ENCODE peak calls at places on chromosomes 12 and 14, in five cellular contexts. One of them, this sample, is unnamed.

GRCh38 chr12:125271850-125272249 is 206.6 kb downstream of the AACS start:
- DNase-seq in aorta: no peak
- DNase-seq in left ventricle myocardium inferior: no peak
- DNase-seq in heart left ventricle: no peak
- DNase-seq in OCI-LY7: no peak
- DNase-seq in this sample: no peak

GRCh38 chr12:22525426-22525825 is 18.9 kb downstream of the C2CD5 start:
- DNase-seq in left ventricle myocardium inferior: no peak
- DNase-seq in OCI-LY7: no peak
- DNase-seq in aorta: no peak
- DNase-seq in heart left ventricle: no peak
- DNase-seq in this sample: no peak

GRCh38 chr12:117538032-117538690 is 176.7 kb upstream of the NOS1 start:
- DNase-seq in heart left ventricle: no peak
- DNase-seq in aorta: no peak
- DNase-seq in OCI-LY7: no peak
- DNase-seq in left ventricle myocardium inferior: no peak
- DNase-seq in this sample: no peak

GRCh38 chr12:32033411-32033810 is 73.2 kb upstream of the BICD1 start:
- DNase-seq in heart left ventricle: no peak
- DNase-seq in aorta: no peak
- DNase-seq in OCI-LY7: no peak
- DNase-seq in left ventricle myocardium inferior: no peak
- DNase-seq in this sample: no peak

GRCh38 chr14:68495101-68495637 is 297.7 kb downstream of the ZFP36L1 start:
- DNase-seq in OCI-LY7: peak
- DNase-seq in aorta: no peak
- DNase-seq in heart left ventricle: no peak
- DNase-seq in left ventricle myocardium inferior: no peak
- DNase-seq in this sample: no peak

GRCh38 chr12:112528521-112528920 is 109.8 kb downstream of the PTPN11 start:
- DNase-seq in left ventricle myocardium inferior: no peak
- DNase-seq in aorta: no peak
- DNase-seq in OCI-LY7: no peak
- DNase-seq in heart left ventricle: no peak
- DNase-seq in this sample: no peak

GRCh38 chr14:93150227-93151206 is 34.2 kb downstream of the MOAP1 start:
- DNase-seq in aorta: no peak
- DNase-seq in OCI-LY7: no peak
- DNase-seq in left ventricle myocardium inferior: no peak
- DNase-seq in heart left ventricle: no peak
- DNase-seq in this sample: no peak

GRCh38 chr12:26680724-26681455 is 152.1 kb downstream of the ITPR2 start:
- DNase-seq in OCI-LY7: no peak
- DNase-seq in heart left ventricle: no peak
- DNase-seq in aorta: no peak
- DNase-seq in left ventricle myocardium inferior: no peak
- DNase-seq in this sample: no peak

GRCh38 chr14:98138666-98139065 is 1133.3 kb downstream of the BCL11B start:
- DNase-seq in left ventricle myocardium inferior: no peak
- DNase-seq in aorta: no peak
- DNase-seq in OCI-LY7: peak
- DNase-seq in heart left ventricle: no peak
- DNase-seq in this sample: no peak

GRCh38 chr12:11553871-11554533 is 95.5 kb upstream of the ETV6 start:
- DNase-seq in heart left ventricle: no peak
- DNase-seq in left ventricle myocardium inferior: no peak
- DNase-seq in OCI-LY7: peak
- DNase-seq in aorta: no peak
- DNase-seq in this sample: no peak

GRCh38 chr14:67892466-67893120 is 73.0 kb downstream of the RAD51B start:
- DNase-seq in aorta: no peak
- DNase-seq in heart left ventricle: no peak
- DNase-seq in left ventricle myocardium inferior: no peak
- DNase-seq in OCI-LY7: no peak
- DNase-seq in this sample: no peak

GRCh38 chr14:44316647-44317432 is 190.2 kb downstream of the FSCB start:
- DNase-seq in aorta: no peak
- DNase-seq in OCI-LY7: no peak
- DNase-seq in left ventricle myocardium inferior: no peak
- DNase-seq in heart left ventricle: no peak
- DNase-seq in this sample: no peak

GRCh38 chr14:36820111-36820709 is 158.6 kb downstream of the PAX9 start:
- DNase-seq in aorta: no peak
- DNase-seq in OCI-LY7: no peak
- DNase-seq in left ventricle myocardium inferior: no peak
- DNase-seq in heart left ventricle: no peak
- DNase-seq in this sample: no peak

GRCh38 chr12:52884526-52885293 is 20.2 kb downstream of the KRT8 start:
- DNase-seq in left ventricle myocardium inferior: peak
- DNase-seq in heart left ventricle: peak
- DNase-seq in aorta: peak
- DNase-seq in OCI-LY7: peak
- DNase-seq in this sample: peak

GRCh38 chr12:115467531-115467930 is 783.6 kb upstream of the TBX3 start:
- DNase-seq in heart left ventricle: no peak
- DNase-seq in OCI-LY7: no peak
- DNase-seq in aorta: no peak
- DNase-seq in left ventricle myocardium inferior: no peak
- DNase-seq in this sample: no peak

GRCh38 chr12:106631797-106632196 is 49.0 kb downstream of the RFX4 start:
- DNase-seq in OCI-LY7: no peak
- DNase-seq in left ventricle myocardium inferior: no peak
- DNase-seq in aorta: no peak
- DNase-seq in heart left ventricle: no peak
- DNase-seq in this sample: no peak

GRCh38 chr12:79983492-79983891 is 48.6 kb upstream of the PPP1R12A start:
- DNase-seq in aorta: no peak
- DNase-seq in OCI-LY7: no peak
- DNase-seq in left ventricle myocardium inferior: no peak
- DNase-seq in heart left ventricle: no peak
- DNase-seq in this sample: no peak

GRCh38 chr12:121812320-121812871 is 8.6 kb downstream of the SETD1B start:
- DNase-seq in left ventricle myocardium inferior: peak
- DNase-seq in OCI-LY7: peak
- DNase-seq in aorta: peak
- DNase-seq in heart left ventricle: peak
- DNase-seq in this sample: no peak

GRCh38 chr14:104734991-104735779 is 11.2 kb downstream of the ADSS1 start:
- DNase-seq in left ventricle myocardium inferior: no peak
- DNase-seq in aorta: no peak
- DNase-seq in heart left ventricle: no peak
- DNase-seq in OCI-LY7: no peak
- DNase-seq in this sample: no peak

GRCh38 chr12:119153477-119154434 is 25.0 kb upstream of the HSPB8 start:
- DNase-seq in left ventricle myocardium inferior: peak
- DNase-seq in aorta: peak
- DNase-seq in heart left ventricle: peak
- DNase-seq in OCI-LY7: no peak
- DNase-seq in this sample: peak

GRCh38 chr14:21070610-21071224 is 613 bp downstream of the ARHGEF40 start:
- DNase-seq in OCI-LY7: no peak
- DNase-seq in heart left ventricle: peak
- DNase-seq in left ventricle myocardium inferior: peak
- DNase-seq in aorta: peak
- DNase-seq in this sample: peak

GRCh38 chr12:52221912-52222457 is 11.1 kb upstream of the KRT7 start:
- DNase-seq in left ventricle myocardium inferior: peak
- DNase-seq in heart left ventricle: peak
- DNase-seq in aorta: peak
- DNase-seq in OCI-LY7: peak
- DNase-seq in this sample: no peak

GRCh38 chr12:116172224-116172849 is 105.2 kb downstream of the MED13L start:
- DNase-seq in heart left ventricle: no peak
- DNase-seq in OCI-LY7: no peak
- DNase-seq in left ventricle myocardium inferior: no peak
- DNase-seq in aorta: no peak
- DNase-seq in this sample: no peak

GRCh38 chr14:60002819-60003492 is 83.0 kb downstream of the LRRC9 start:
- DNase-seq in heart left ventricle: peak
- DNase-seq in aorta: no peak
- DNase-seq in left ventricle myocardium inferior: peak
- DNase-seq in OCI-LY7: no peak
- DNase-seq in this sample: no peak

DNA sequence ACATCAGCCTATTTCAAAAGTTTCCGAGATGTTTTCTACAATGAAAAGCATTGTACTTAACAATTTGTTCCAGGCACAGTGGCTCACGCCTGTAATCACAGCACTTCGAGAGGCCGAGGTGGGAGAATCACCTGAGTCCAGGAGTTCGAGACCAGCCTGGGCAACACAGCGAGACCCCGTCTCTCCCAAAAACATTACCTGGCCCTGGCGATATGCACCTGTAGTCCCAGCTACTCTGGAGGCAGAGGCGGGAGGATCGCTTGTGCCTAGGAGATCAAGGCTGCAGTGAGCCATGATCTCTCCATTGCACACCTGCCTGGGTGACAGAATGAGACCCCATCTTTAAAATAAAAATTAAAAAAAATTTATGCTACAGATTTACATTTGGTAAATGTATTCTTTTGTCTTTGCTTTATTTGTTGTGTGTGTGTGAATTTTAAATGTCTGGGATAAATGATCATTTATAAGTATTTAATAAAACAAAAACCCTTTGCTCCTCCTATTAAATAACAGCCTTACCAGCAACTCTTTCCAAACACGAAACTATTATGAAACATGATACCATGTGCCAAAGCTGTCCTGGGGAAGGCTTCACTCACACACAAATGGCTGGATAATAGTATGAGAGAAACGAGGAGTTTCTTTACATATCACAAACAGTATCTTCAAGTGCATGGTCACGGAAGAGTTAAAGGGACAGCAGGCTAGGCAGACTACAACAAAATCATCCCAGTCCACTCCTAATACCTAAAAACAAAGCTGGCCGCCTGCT is 1.1 kb downstream of the ATXN3 start:
- DNase-seq in heart left ventricle: no peak
- DNase-seq in aorta: no peak
- DNase-seq in left ventricle myocardium inferior: no peak
- DNase-seq in OCI-LY7: no peak
- DNase-seq in this sample: no peak
- H3K27ac ChIP-seq in heart left ventricle: peak
- H3K27ac ChIP-seq in aorta: peak
- H3K27ac ChIP-seq in left ventricle myocardium inferior: peak
- H3K27ac ChIP-seq in OCI-LY7: peak
- H3K27ac ChIP-seq in this sample: peak

DNA sequence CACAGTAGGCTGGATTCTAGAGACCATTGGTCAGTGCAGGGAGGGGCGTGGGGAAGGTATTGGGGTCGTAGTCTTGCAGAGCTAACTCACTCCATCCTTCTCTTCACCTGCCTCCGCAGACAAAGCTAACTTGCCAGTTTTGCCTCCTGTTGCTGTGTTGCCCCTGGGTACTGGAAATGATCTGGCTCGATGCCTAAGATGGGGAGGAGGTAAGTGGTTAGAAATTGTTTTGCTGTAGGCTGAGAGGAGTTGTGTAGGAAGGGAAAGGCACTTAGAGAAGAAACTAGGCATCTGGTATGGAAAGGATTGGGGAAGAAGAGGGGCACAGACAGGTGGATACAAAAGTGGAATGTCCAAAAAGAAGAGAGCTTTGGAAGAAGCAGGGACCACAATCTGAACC is 11.1 kb downstream of the DGKA start:
- DNase-seq in heart left ventricle: no peak
- DNase-seq in left ventricle myocardium inferior: no peak
- DNase-seq in aorta: no peak
- DNase-seq in OCI-LY7: no peak
- DNase-seq in this sample: no peak
- H3K27ac ChIP-seq in heart left ventricle: no peak
- H3K27ac ChIP-seq in left ventricle myocardium inferior: no peak
- H3K27ac ChIP-seq in aorta: no peak
- H3K27ac ChIP-seq in OCI-LY7: no peak
- H3K27ac ChIP-seq in this sample: no peak

DNA sequence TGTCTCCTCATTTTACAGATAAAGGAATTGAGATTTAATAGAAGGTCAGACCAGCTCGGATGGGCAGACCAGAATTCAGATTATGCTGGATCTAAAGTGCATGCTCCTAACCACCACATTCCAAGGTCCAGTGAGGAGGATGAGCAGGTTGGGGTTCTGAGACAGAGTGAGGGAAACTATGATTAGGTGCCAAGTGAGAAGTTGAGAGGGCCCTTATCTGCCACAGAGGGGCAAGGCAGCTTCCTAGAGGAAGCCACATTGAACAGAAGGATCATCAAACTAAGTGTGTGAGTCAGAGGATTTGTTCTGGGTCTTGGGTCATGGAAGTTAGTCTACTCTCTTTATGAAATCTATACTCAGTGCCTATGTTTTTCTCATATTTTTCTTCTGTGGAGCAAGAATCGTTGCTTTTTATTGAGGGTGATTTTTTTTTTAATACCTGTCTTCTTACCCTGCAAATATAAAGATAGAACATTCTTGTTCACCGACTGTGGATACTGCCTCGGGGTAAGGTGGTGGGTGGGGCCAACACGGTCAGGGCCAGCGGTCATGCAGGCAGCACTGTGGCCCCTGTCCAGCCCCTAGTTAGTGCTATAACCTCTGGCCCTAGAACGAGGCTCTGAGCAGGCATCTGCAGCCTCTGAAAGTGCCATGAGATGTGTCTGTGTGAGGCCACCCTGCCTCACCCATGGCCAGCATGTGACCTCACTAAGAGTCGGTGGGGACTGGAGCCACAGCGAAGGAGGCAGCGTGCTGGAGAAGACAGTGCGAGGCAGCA is 55.6 kb upstream of the PTHLH start:
- DNase-seq in OCI-LY7: no peak
- DNase-seq in heart left ventricle: no peak
- DNase-seq in left ventricle myocardium inferior: no peak
- DNase-seq in aorta: no peak
- DNase-seq in this sample: no peak
- H3K27ac ChIP-seq in OCI-LY7: no peak
- H3K27ac ChIP-seq in heart left ventricle: no peak
- H3K27ac ChIP-seq in left ventricle myocardium inferior: no peak
- H3K27ac ChIP-seq in aorta: no peak
- H3K27ac ChIP-seq in this sample: no peak

GRCh38 chr14:57402173-57402852 is 11.9 kb downstream of the NAA30 start:
- DNase-seq in left ventricle myocardium inferior: no peak
- DNase-seq in OCI-LY7: no peak
- DNase-seq in heart left ventricle: no peak
- DNase-seq in aorta: no peak
- DNase-seq in this sample: no peak
- H3K27ac ChIP-seq in left ventricle myocardium inferior: no peak
- H3K27ac ChIP-seq in OCI-LY7: no peak
- H3K27ac ChIP-seq in heart left ventricle: no peak
- H3K27ac ChIP-seq in aorta: no peak
- H3K27ac ChIP-seq in this sample: no peak